ENCODE peak calls at places on chromosomes 11 and 22, in five cellular contexts. One of them, this sample, is unnamed.

GRCh38 chr11:17740649-17741235 is 6.2 kb downstream of the KCNC1 start:
- DNase-seq in fibroblast of the conjunctiva: no peak
- DNase-seq in activated CD4-positive, alpha-beta T cell treated with anti-CD3 and anti-CD28 coated beads, Interleukin-2, amount 10 ng/mL, durations not matched to agents 24 days and 14 days: no peak
- DNase-seq in memory B cell: no peak
- DNase-seq in germinal center: no peak
- DNase-seq in this sample: no peak

GRCh38 chr11:1553808-1554594 is 18.1 kb downstream of the DUSP8 start:
- DNase-seq in activated CD4-positive, alpha-beta T cell treated with anti-CD3 and anti-CD28 coated beads, Interleukin-2, amount 10 ng/mL, durations not matched to agents 24 days and 14 days: no peak
- DNase-seq in fibroblast of the conjunctiva: no peak
- DNase-seq in germinal center: no peak
- DNase-seq in memory B cell: no peak
- DNase-seq in this sample: no peak

GRCh38 chr11:64516226-64516625 is 74.8 kb upstream of the SLC22A12 start:
- DNase-seq in memory B cell: no peak
- DNase-seq in germinal center: no peak
- DNase-seq in fibroblast of the conjunctiva: no peak
- DNase-seq in activated CD4-positive, alpha-beta T cell treated with anti-CD3 and anti-CD28 coated beads, Interleukin-2, amount 10 ng/mL, durations not matched to agents 24 days and 14 days: peak; percentile 74
- DNase-seq in this sample: no peak

GRCh38 chr11:73317803-73318202 is 9.7 kb downstream of the ARHGEF17 start:
- DNase-seq in activated CD4-positive, alpha-beta T cell treated with anti-CD3 and anti-CD28 coated beads, Interleukin-2, amount 10 ng/mL, durations not matched to agents 24 days and 14 days: no peak
- DNase-seq in germinal center: no peak
- DNase-seq in memory B cell: no peak
- DNase-seq in fibroblast of the conjunctiva: no peak
- DNase-seq in this sample: no peak

GRCh38 chr22:27466229-27466628 is 335.3 kb downstream of the MN1 start:
- DNase-seq in germinal center: no peak
- DNase-seq in memory B cell: no peak
- DNase-seq in fibroblast of the conjunctiva: no peak
- DNase-seq in activated CD4-positive, alpha-beta T cell treated with anti-CD3 and anti-CD28 coated beads, Interleukin-2, amount 10 ng/mL, durations not matched to agents 24 days and 14 days: no peak
- DNase-seq in this sample: no peak

GRCh38 chr11:111557425-111558111 is 17.0 kb downstream of the LAYN start:
- DNase-seq in activated CD4-positive, alpha-beta T cell treated with anti-CD3 and anti-CD28 coated beads, Interleukin-2, amount 10 ng/mL, durations not matched to agents 24 days and 14 days: no peak
- DNase-seq in memory B cell: no peak
- DNase-seq in germinal center: no peak
- DNase-seq in fibroblast of the conjunctiva: peak; percentile 78
- DNase-seq in this sample: no peak

GRCh38 chr22:35352214-35353111 is 28.4 kb upstream of the HMOX1 start:
- DNase-seq in fibroblast of the conjunctiva: no peak
- DNase-seq in germinal center: peak; percentile 83
- DNase-seq in activated CD4-positive, alpha-beta T cell treated with anti-CD3 and anti-CD28 coated beads, Interleukin-2, amount 10 ng/mL, durations not matched to agents 24 days and 14 days: peak; percentile 77
- DNase-seq in memory B cell: peak; percentile 77
- DNase-seq in this sample: no peak

GRCh38 chr11:113874096-113874919 is 1.1 kb downstream of the USP28 start:
- DNase-seq in memory B cell: no peak
- DNase-seq in fibroblast of the conjunctiva: no peak
- DNase-seq in activated CD4-positive, alpha-beta T cell treated with anti-CD3 and anti-CD28 coated beads, Interleukin-2, amount 10 ng/mL, durations not matched to agents 24 days and 14 days: no peak
- DNase-seq in germinal center: peak; percentile 21
- DNase-seq in this sample: no peak

GRCh38 chr11:118845369-118845768 is 38.3 kb upstream of the CXCR5 start:
- DNase-seq in activated CD4-positive, alpha-beta T cell treated with anti-CD3 and anti-CD28 coated beads, Interleukin-2, amount 10 ng/mL, durations not matched to agents 24 days and 14 days: peak; percentile 61
- DNase-seq in fibroblast of the conjunctiva: peak; percentile 3
- DNase-seq in memory B cell: no peak
- DNase-seq in germinal center: no peak
- DNase-seq in this sample: no peak

This sample was measured in activated T-helper 9 cell treated with anti-CD3 and anti-CD28 coated beads, Interleukin-2, amount 50 U/mL, for 16 hours.